ENCODE peak calls at places on chromosome 22, in seven cellular contexts. F, P, M, D, R, Z and C are unnamed samples.

GRCh38 chr22:37816543-37817180 is 6.5 kb upstream of the GALR3 start:
- DNase-seq in F (no peak), P (no peak), M (no peak), D (no peak), R (no peak), Z (no peak), C (no peak)

GRCh38 chr22:20781272-20781990 is 7.5 kb downstream of the SERPIND1 start:
- DNase-seq in F (no peak), P (peak), M (no peak), D (no peak), R (no peak), Z (no peak), C (peak)

GRCh38 chr22:28882545-28882877 is 861 bp upstream of the ZNRF3 start:
- DNase-seq in F (no peak), P (peak), M (peak), D (no peak), R (no peak), Z (no peak), C (no peak)

GRCh38 chr22:37806409-37807338 is 1.1 kb upstream of the GCAT start:
- DNase-seq in F (no peak), P (peak), M (peak), D (no peak), R (peak), Z (no peak), C (peak)

GRCh38 chr22:24155597-24156145 is 25.6 kb upstream of the SUSD2 start:
- DNase-seq in F (peak), P (no peak), M (peak), D (no peak), R (peak), Z (no peak), C (peak)

GRCh38 chr22:20111045-20111688 is 4.7 kb upstream of the RANBP1 start:
- DNase-seq in F (peak), P (peak), M (peak), D (no peak), R (peak), Z (no peak), C (peak)

GRCh38 chr22:36221799-36222751 is 17.3 kb downstream of the APOL2 start:
- DNase-seq in F (peak), P (peak), M (peak), D (peak), R (peak), Z (no peak), C (no peak)

GRCh38 chr22:38240734-38241252 is 32.0 kb downstream of the TMEM184B start:
- DNase-seq in F (peak), P (peak), M (no peak), D (peak), R (no peak), Z (no peak), C (peak)

GRCh38 chr22:37212174-37212906 is at the start of gene SSTR3:
- DNase-seq in F (no peak), P (no peak), M (peak), D (no peak), R (no peak), Z (no peak), C (no peak)

GRCh38 chr22:37043828-37044538 is 7.6 kb upstream of the KCTD17 start:
- DNase-seq in F (peak), P (peak), M (peak), D (no peak), R (peak), Z (no peak), C (peak)

GRCh38 chr22:49765091-49765771 is 62.4 kb downstream of the BRD1 start:
- DNase-seq in F (no peak), P (no peak), M (peak), D (no peak), R (no peak), Z (no peak), C (no peak)

GRCh38 chr22:26435327-26436093 is 6.5 kb downstream of the ASPHD2 start:
- DNase-seq in F (no peak), P (no peak), M (no peak), D (no peak), R (no peak), Z (no peak), C (no peak)

GRCh38 chr22:19886605-19887250 is 32.1 kb upstream of the GNB1L start:
- DNase-seq in F (no peak), P (no peak), M (no peak), D (no peak), R (no peak), Z (no peak), C (peak)

GRCh38 chr22:37032535-37033460 is 13.3 kb downstream of the MPST start:
- DNase-seq in F (peak), P (no peak), M (no peak), D (no peak), R (peak), Z (no peak), C (peak)

GRCh38 chr22:50474711-50475651 is at the start of gene SBF1:
- DNase-seq in F (peak), P (peak), M (peak), D (no peak), R (peak), Z (peak), C (peak)

GRCh38 chr22:27317961-27318360 is 483.6 kb downstream of the MN1 start:
- DNase-seq in F (no peak), P (no peak), M (no peak), D (no peak), R (no peak), Z (no peak), C (no peak)

GRCh38 chr22:19109198-19110063 is 12.8 kb downstream of the DGCR2 start:
- DNase-seq in F (no peak), P (peak), M (no peak), D (no peak), R (peak), Z (peak), C (peak)

GRCh38 chr22:29172216-29172615 is 33.5 kb upstream of the EMID1 start:
- DNase-seq in F (no peak), P (no peak), M (no peak), D (no peak), R (no peak), Z (no peak), C (no peak)

GRCh38 chr22:38203090-38203810 is 1.5 kb downstream of the MAFF start:
- DNase-seq in F (no peak), P (peak), M (peak), D (no peak), R (peak), Z (no peak), C (peak)

GRCh38 chr22:26734339-26735018 is 77.1 kb downstream of the MIAT start:
- DNase-seq in F (no peak), P (no peak), M (no peak), D (no peak), R (no peak), Z (no peak), C (no peak)

GRCh38 chr22:24284747-24285203 is 14.1 kb downstream of the SPECC1L start:
- DNase-seq in F (no peak), P (peak), M (no peak), D (no peak), R (no peak), Z (no peak), C (peak)

GRCh38 chr22:31618057-31618456 is 44.0 kb downstream of the PISD start:
- DNase-seq in F (no peak), P (no peak), M (no peak), D (no peak), R (no peak), Z (no peak), C (no peak)

GRCh38 chr22:31614781-31615480 is 47.1 kb downstream of the PISD start:
- DNase-seq in F (no peak), P (no peak), M (no peak), D (no peak), R (no peak), Z (no peak), C (no peak)

GRCh38 chr22:31615481-31615840 is 46.6 kb downstream of the PISD start:
- DNase-seq in F (no peak), P (no peak), M (no peak), D (no peak), R (no peak), Z (no peak), C (no peak)

GRCh38 chr22:31615940-31616314 is 46.1 kb downstream of the PISD start:
- DNase-seq in F (no peak), P (no peak), M (no peak), D (no peak), R (no peak), Z (no peak), C (no peak)

DNA sequence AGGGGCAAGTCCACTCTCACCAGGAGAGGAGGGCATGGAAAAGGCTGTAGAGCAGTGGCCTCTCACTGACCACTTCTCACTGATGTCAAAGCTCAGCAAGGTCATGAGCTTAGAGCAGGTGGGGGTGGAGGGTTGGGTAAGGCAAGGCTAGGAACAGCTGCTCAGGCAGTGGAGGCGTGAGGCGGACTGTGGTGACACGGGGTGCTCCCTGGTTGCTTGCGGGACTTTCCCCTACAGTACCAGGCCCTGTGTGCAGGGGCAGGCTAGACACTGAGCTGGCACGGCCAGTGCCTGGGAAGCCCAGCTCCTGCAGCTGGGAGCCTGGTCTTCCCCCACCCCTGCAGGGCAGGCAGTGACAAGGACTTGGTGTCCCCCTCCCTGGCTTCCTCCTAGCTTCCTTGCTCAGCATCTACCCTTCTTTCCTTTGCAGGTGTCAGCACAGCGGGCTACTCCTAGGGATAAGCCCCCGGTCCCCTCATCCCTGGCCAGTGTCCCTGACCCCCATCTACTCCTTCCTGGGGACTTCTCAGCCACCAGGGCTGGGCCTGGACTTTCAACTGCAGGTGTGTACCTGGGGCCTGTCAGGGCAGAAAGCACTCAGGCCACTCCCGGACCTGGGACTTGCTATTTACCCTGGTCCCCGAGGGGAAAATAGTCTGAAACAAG is 45.6 kb downstream of the PISD start:
- DNase-seq in F (no peak), P (no peak), M (no peak), D (no peak), R (peak), Z (no peak), C (no peak)
- TF ChIP-seq USF2 in F (no peak), P (no peak), M (no peak), D (no peak), R (no peak), Z (no peak), C (no peak)

GRCh38 chr22:44098966-44099530 is 74.9 kb downstream of the PARVB start:
- DNase-seq in F (no peak), P (no peak), M (no peak), D (no peak), R (no peak), Z (no peak), C (no peak)
- TF ChIP-seq RFX5 in F (no peak), P (no peak), M (no peak), D (no peak), R (no peak), Z (no peak), C (no peak)

GRCh38 chr22:47051435-47052175 is 289.2 kb downstream of the TBC1D22A start:
- DNase-seq in F (no peak), P (no peak), M (no peak), D (no peak), R (no peak), Z (no peak), C (no peak)
- TF ChIP-seq USF2 in F (no peak), P (no peak), M (no peak), D (no peak), R (no peak), Z (no peak), C (no peak)

GRCh38 chr22:22940961-22941605 is 53.5 kb downstream of the IGLL5 start:
- DNase-seq in F (no peak), P (no peak), M (no peak), D (no peak), R (no peak), Z (no peak), C (no peak)
- TF ChIP-seq RFX5 in F (no peak), P (no peak), M (no peak), D (no peak), R (no peak), Z (no peak), C (no peak)

GRCh38 chr22:42062506-42063190 is 8.0 kb downstream of the NAGA start:
- DNase-seq in F (no peak), P (no peak), M (no peak), D (no peak), R (no peak), Z (no peak), C (no peak)
- TF ChIP-seq USF2 in F (no peak), P (no peak), M (no peak), D (no peak), R (no peak), Z (no peak), C (no peak)

GRCh38 chr22:32355760-32356159 is 1.9 kb upstream of the RFPL3 start:
- DNase-seq in F (no peak), P (no peak), M (no peak), D (no peak), R (peak), Z (no peak), C (no peak)

GRCh38 chr22:32353292-32353691 is 4.4 kb upstream of the RFPL3 start:
- DNase-seq in F (no peak), P (no peak), M (no peak), D (no peak), R (no peak), Z (no peak), C (no peak)

GRCh38 chr22:32353840-32354239 is 3.8 kb upstream of the RFPL3 start:
- DNase-seq in F (no peak), P (no peak), M (no peak), D (no peak), R (no peak), Z (no peak), C (no peak)

GRCh38 chr22:32352681-32353080 is 5.0 kb upstream of the RFPL3 start:
- DNase-seq in F (no peak), P (no peak), M (no peak), D (no peak), R (no peak), Z (no peak), C (no peak)

GRCh38 chr22:32354360-32355351 is 3.0 kb upstream of the RFPL3 start:
- DNase-seq in F (no peak), P (peak), M (no peak), D (no peak), R (no peak), Z (no peak), C (peak)
- TF ChIP-seq RFX5 in F (no peak), P (no peak), M (no peak), D (no peak), R (no peak), Z (no peak), C (no peak)

DNA sequence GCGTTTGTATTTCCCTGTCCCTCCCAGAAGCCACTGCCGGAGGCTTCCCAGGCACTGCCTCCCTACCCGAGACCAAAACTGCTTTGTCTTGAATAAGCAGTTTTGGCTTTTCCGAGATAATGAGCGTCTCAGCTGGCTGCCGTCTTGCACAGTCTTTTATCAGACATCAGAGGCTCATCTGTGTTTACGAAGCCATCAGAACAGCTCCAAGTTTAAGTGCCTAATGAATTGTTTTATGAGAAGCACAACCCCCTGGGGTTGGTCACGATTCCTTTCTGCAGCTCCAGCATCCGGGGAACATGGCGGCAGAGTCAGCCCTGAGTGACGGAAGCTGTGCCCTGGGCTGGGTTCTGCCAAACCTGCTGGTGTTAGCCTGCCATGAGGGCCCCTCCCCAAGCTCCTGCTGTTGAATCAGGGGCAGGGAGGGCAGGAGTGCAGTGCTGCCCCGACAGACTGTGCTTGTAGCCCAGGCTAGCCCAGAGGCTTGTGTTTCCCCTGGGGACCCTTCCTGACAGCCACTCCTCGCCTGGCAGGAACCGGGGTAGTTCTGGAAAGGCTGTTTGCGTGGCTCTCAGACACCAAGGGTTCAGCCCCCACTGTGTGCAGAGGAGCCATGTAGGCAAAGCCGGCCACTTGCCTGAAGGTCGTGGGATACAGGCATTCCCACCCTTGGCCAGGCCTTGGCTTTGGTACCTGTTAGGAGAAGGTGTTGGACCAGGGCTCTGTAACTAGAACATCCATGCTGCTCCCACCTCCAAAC is 96.1 kb downstream of the MORC2 start:
- DNase-seq in F (no peak), P (peak), M (peak), D (no peak), R (no peak), Z (no peak), C (no peak)
- TF ChIP-seq USF2 in F (no peak), P (no peak), M (no peak), D (no peak), R (no peak), Z (no peak), C (no peak)

GRCh38 chr22:39351689-39352214 is 2.0 kb downstream of the SYNGR1 start:
- DNase-seq in F (no peak), P (no peak), M (no peak), D (no peak), R (no peak), Z (peak), C (peak)

GRCh38 chr22:39349967-39350802 is at the start of gene SYNGR1:
- DNase-seq in F (no peak), P (peak), M (peak), D (no peak), R (no peak), Z (no peak), C (no peak)

GRCh38 chr22:39350803-39351688 is 1.3 kb downstream of the SYNGR1 start:
- DNase-seq in F (no peak), P (no peak), M (no peak), D (no peak), R (no peak), Z (no peak), C (no peak)

GRCh38 chr22:39348909-39349505 is 784 bp upstream of the SYNGR1 start:
- DNase-seq in F (no peak), P (no peak), M (peak), D (no peak), R (no peak), Z (no peak), C (no peak)

DNA sequence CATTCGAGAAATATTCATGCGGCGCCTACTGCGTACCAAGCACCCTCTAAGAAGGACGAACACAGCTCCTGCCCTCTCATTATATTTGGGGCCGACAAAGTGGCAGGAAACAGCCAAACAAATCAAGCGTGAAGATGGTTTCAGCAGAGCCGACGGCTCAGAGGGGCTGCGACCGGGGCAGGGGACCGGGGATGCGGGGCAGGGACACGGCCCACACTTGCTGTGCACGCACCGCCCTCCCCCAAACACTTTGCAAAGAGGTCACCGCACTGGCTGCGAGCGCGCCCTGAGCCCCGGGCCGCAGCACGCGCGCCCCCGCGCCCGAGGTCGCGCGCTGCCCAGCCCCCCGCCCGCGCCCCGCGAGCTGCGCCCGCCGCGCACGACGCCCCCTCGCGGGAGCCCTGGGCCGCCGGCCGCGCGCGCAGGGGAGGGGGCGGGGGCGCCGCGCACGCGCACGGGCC is 255 bp upstream of the SYNGR1 start:
- DNase-seq in F (peak), P (peak), M (peak), D (no peak), R (no peak), Z (no peak), C (no peak)
- TF ChIP-seq RFX5 in F (no peak), P (no peak), M (no peak), D (no peak), R (no peak), Z (no peak), C (no peak)